ENCODE peak calls at places on chromosomes 7 and 10, in ten cellular contexts. E is hippocampal formation; V is H9; F is stimulated activated CD8-positive, alpha-beta memory T cell treated with anti-CD3 and anti-CD28 coated beads, Interleukin-7, amount 100 ng/mL, for 48 hours; H is effector CD4-positive, alpha-beta T cell; C is mesenchymal stem cell; K is cardiac fibroblast; W is NCI-H748 treated with DMSO at 0.1 percent for 48 hours; O is activated CD8-positive, alpha-beta T cell treated with anti-CD3 and anti-CD28 coated beads for 36 hours; L is lung microvascular endothelial cell. Z is an unnamed sample.

GRCh38 chr10:29958440-29958839 is 100.9 kb downstream of the JCAD start:
- DNase-seq in E (no peak), V (no peak), F (no peak), H (no peak), C (no peak), K (no peak), W (no peak), O (no peak), L (no peak), Z (no peak)

GRCh38 chr7:37414352-37414983 is 34.2 kb downstream of the ELMO1 start:
- DNase-seq in E (no peak), V (no peak), F (no peak), H (no peak), C (no peak), K (no peak), W (no peak), O (no peak), L (no peak), Z (no peak)

GRCh38 chr7:121940907-121941306 is 67.9 kb downstream of the PTPRZ1 start:
- DNase-seq in E (no peak), V (no peak), F (no peak), H (no peak), C (no peak), K (no peak), W (no peak), O (no peak), L (no peak), Z (no peak)

GRCh38 chr7:157701395-157701794 is 364.6 kb downstream of the DNAJB6 start:
- DNase-seq in E (no peak), V (no peak), F (no peak), H (no peak), C (no peak), K (no peak), W (no peak), O (no peak), L (no peak), Z (no peak)

GRCh38 chr7:44411306-44411705 is 79.2 kb downstream of the NUDCD3 start:
- DNase-seq in E (no peak), V (no peak), F (no peak), H (no peak), C (no peak), K (no peak), W (no peak), O (no peak), L (peak; percentile 14), Z (no peak)

GRCh38 chr7:115924398-115924797 is 106.2 kb downstream of the TFEC start:
- DNase-seq in E (no peak), V (no peak), F (no peak), H (no peak), C (no peak), K (no peak), W (no peak), O (no peak), L (no peak), Z (no peak)

GRCh38 chr7:99618726-99619125 is 2.0 kb downstream of the ZSCAN25 start:
- DNase-seq in E (no peak), V (no peak), F (no peak), H (no peak), C (peak; percentile 79), K (peak; percentile 17), W (no peak), O (no peak), L (no peak), Z (peak; percentile 93)

GRCh38 chr10:78861456-78862327 is 207.1 kb upstream of the ZMIZ1 start:
- DNase-seq in E (no peak), V (no peak), F (no peak), H (no peak), C (no peak), K (no peak), W (no peak), O (no peak), L (no peak), Z (no peak)

GRCh38 chr7:16721541-16721940 is 32.0 kb upstream of the TSPAN13 start:
- DNase-seq in E (no peak), V (no peak), F (no peak), H (no peak), C (no peak), K (no peak), W (no peak), O (peak; percentile 34), L (no peak), Z (no peak)

GRCh38 chr7:78571292-78571691 is 772.7 kb downstream of the PHTF2 start:
- DNase-seq in E (no peak), V (no peak), F (no peak), H (no peak), C (no peak), K (no peak), W (no peak), O (no peak), L (no peak), Z (no peak)

GRCh38 chr10:91251430-91252056 is 31.1 kb downstream of the PCGF5 start:
- DNase-seq in E (peak; percentile 50), V (no peak), F (no peak), H (peak; percentile 28), C (peak; percentile 69), K (peak; percentile 70), W (peak; percentile 13), O (peak; percentile 52), L (peak; percentile 80), Z (peak; percentile 52)

GRCh38 chr10:100419911-100420449 is 42.8 kb upstream of the WNT8B start:
- DNase-seq in E (no peak), V (no peak), F (no peak), H (no peak), C (no peak), K (no peak), W (no peak), O (no peak), L (no peak), Z (no peak)

GRCh38 chr10:6647811-6648526 is 67.9 kb upstream of the PRKCQ start:
- DNase-seq in E (peak; percentile 68), V (peak; percentile 86), F (no peak), H (peak; percentile 55), C (peak; percentile 25), K (no peak), W (no peak), O (peak; percentile 85), L (peak; percentile 48), Z (peak; percentile 52)

GRCh38 chr7:155640629-155641028 is 3.8 kb upstream of the RBM33 start:
- DNase-seq in E (no peak), V (no peak), F (no peak), H (no peak), C (no peak), K (no peak), W (no peak), O (no peak), L (no peak), Z (no peak)

GRCh38 chr7:150479023-150479716 is 28.7 kb downstream of the GIMAP8 start:
- DNase-seq in E (no peak), V (no peak), F (no peak), H (peak; percentile 42), C (no peak), K (no peak), W (peak; percentile 27), O (peak; percentile 30), L (no peak), Z (no peak)

GRCh38 chr10:125257521-125258105 is 97.2 kb upstream of the CTBP2 start:
- DNase-seq in E (no peak), V (no peak), F (no peak), H (no peak), C (no peak), K (no peak), W (no peak), O (no peak), L (peak; percentile 3), Z (peak; percentile 39)

GRCh38 chr7:45065031-45065995 is 23.5 kb downstream of the NACAD start:
- DNase-seq in E (no peak), V (no peak), F (no peak), H (no peak), C (no peak), K (no peak), W (no peak), O (no peak), L (no peak), Z (no peak)

GRCh38 chr10:8369666-8370065 is 315.2 kb downstream of the GATA3 start:
- DNase-seq in E (no peak), V (no peak), F (no peak), H (no peak), C (no peak), K (peak; percentile 59), W (no peak), O (peak; percentile 32), L (no peak), Z (peak; percentile 86)

GRCh38 chr7:151366872-151367207 is 25.2 kb downstream of the NUB1 start:
- DNase-seq in E (no peak), V (no peak), F (no peak), H (no peak), C (peak; percentile 50), K (peak; percentile 87), W (no peak), O (no peak), L (no peak), Z (no peak)

GRCh38 chr7:83301416-83301815 is 138.7 kb upstream of the PCLO start:
- DNase-seq in E (no peak), V (no peak), F (no peak), H (no peak), C (peak; percentile 5), K (peak; percentile 7), W (no peak), O (no peak), L (peak; percentile 83), Z (no peak)